ENCODE peak calls at places on chromosomes 4 and X, in eight cellular contexts. One of them, this sample, is unnamed. For H3K4me1, the result is how much of the 10 kb centered on the place peaks cover.

GRCh38 chr4:159003420-159004253 is 99.2 kb upstream of the RAPGEF2 start:
- DNase-seq in CD8-positive, alpha-beta memory T cell: no peak
- DNase-seq in adipocyte: no peak
- DNase-seq in A549: no peak
- DNase-seq in body of pancreas: no peak
- DNase-seq in IMR-90: peak
- DNase-seq in aorta: no peak
- DNase-seq in hepatocyte: no peak
- DNase-seq in this sample: no peak

GRCh38 chr4:139625487-139625886 is 40.1 kb upstream of the MGST2 start:
- DNase-seq in body of pancreas: peak
- DNase-seq in aorta: no peak
- DNase-seq in adipocyte: no peak
- DNase-seq in CD8-positive, alpha-beta memory T cell: no peak
- DNase-seq in IMR-90: no peak
- DNase-seq in hepatocyte: no peak
- DNase-seq in A549: no peak
- DNase-seq in this sample: no peak

GRCh38 chrX:70331161-70331560 is 41.3 kb downstream of the KIF4A start:
- DNase-seq in IMR-90: peak
- DNase-seq in A549: no peak
- DNase-seq in hepatocyte: no peak
- DNase-seq in adipocyte: no peak
- DNase-seq in body of pancreas: no peak
- DNase-seq in CD8-positive, alpha-beta memory T cell: no peak
- DNase-seq in aorta: no peak
- DNase-seq in this sample: no peak

GRCh38 chrX:103215768-103216085 is 819 bp downstream of the BEX4 start:
- DNase-seq in IMR-90: no peak
- DNase-seq in adipocyte: peak
- DNase-seq in body of pancreas: no peak
- DNase-seq in CD8-positive, alpha-beta memory T cell: no peak
- DNase-seq in hepatocyte: no peak
- DNase-seq in aorta: no peak
- DNase-seq in A549: no peak
- DNase-seq in this sample: no peak

GRCh38 chr4:4594531-4594930 is 52.7 kb upstream of the STX18 start:
- DNase-seq in hepatocyte: no peak
- DNase-seq in body of pancreas: no peak
- DNase-seq in aorta: no peak
- DNase-seq in A549: no peak
- DNase-seq in adipocyte: no peak
- DNase-seq in IMR-90: no peak
- DNase-seq in CD8-positive, alpha-beta memory T cell: no peak
- DNase-seq in this sample: no peak

GRCh38 chrX:1212532-1212931 is at the start of gene CRLF2:
- DNase-seq in hepatocyte: no peak
- DNase-seq in aorta: peak
- DNase-seq in CD8-positive, alpha-beta memory T cell: no peak
- DNase-seq in IMR-90: no peak
- DNase-seq in body of pancreas: no peak
- DNase-seq in adipocyte: peak
- DNase-seq in A549: peak
- DNase-seq in this sample: no peak

GRCh38 chr4:55445921-55446577 is 50.3 kb downstream of the TMEM165 start:
- DNase-seq in aorta: no peak
- DNase-seq in IMR-90: peak
- DNase-seq in body of pancreas: no peak
- DNase-seq in CD8-positive, alpha-beta memory T cell: no peak
- DNase-seq in hepatocyte: no peak
- DNase-seq in A549: no peak
- DNase-seq in adipocyte: no peak
- DNase-seq in this sample: no peak

GRCh38 chrX:25049347-25049746 is 33.6 kb upstream of the ARX start:
- DNase-seq in IMR-90: no peak
- DNase-seq in CD8-positive, alpha-beta memory T cell: no peak
- DNase-seq in aorta: no peak
- DNase-seq in A549: peak
- DNase-seq in hepatocyte: peak
- DNase-seq in adipocyte: no peak
- DNase-seq in body of pancreas: no peak
- DNase-seq in this sample: no peak

GRCh38 chr4:82044141-82044993 is 329.4 kb downstream of the HNRNPD start:
- DNase-seq in IMR-90: peak
- DNase-seq in aorta: peak
- DNase-seq in body of pancreas: peak
- DNase-seq in adipocyte: peak
- DNase-seq in hepatocyte: peak
- DNase-seq in A549: peak
- DNase-seq in CD8-positive, alpha-beta memory T cell: no peak
- DNase-seq in this sample: no peak

GRCh38 chrX:83469551-83469950 is 38.5 kb upstream of the POU3F4 start:
- DNase-seq in adipocyte: peak
- DNase-seq in aorta: no peak
- DNase-seq in IMR-90: peak
- DNase-seq in hepatocyte: peak
- DNase-seq in A549: peak
- DNase-seq in CD8-positive, alpha-beta memory T cell: no peak
- DNase-seq in body of pancreas: no peak
- DNase-seq in this sample: no peak

GRCh38 chr4:174764105-174764729 is 64.8 kb downstream of the GLRA3 start:
- DNase-seq in hepatocyte: peak
- DNase-seq in A549: peak
- DNase-seq in IMR-90: peak
- DNase-seq in CD8-positive, alpha-beta memory T cell: no peak
- DNase-seq in body of pancreas: no peak
- DNase-seq in aorta: no peak
- DNase-seq in adipocyte: peak
- DNase-seq in this sample: no peak

GRCh38 chr4:77074961-77075855 is 581 bp downstream of the CCNI start:
- DNase-seq in IMR-90: peak
- DNase-seq in adipocyte: peak
- DNase-seq in CD8-positive, alpha-beta memory T cell: peak
- DNase-seq in aorta: peak
- DNase-seq in A549: peak
- DNase-seq in body of pancreas: peak
- DNase-seq in hepatocyte: peak
- DNase-seq in this sample: peak

GRCh38 chr4:73208376-73208775 is 50.2 kb downstream of the ANKRD17 start:
- DNase-seq in aorta: no peak
- DNase-seq in hepatocyte: no peak
- DNase-seq in body of pancreas: no peak
- DNase-seq in A549: no peak
- DNase-seq in IMR-90: peak
- DNase-seq in CD8-positive, alpha-beta memory T cell: no peak
- DNase-seq in adipocyte: peak
- DNase-seq in this sample: no peak

GRCh38 chr4:89685690-89686089 is 151.3 kb downstream of the SNCA start:
- DNase-seq in adipocyte: no peak
- DNase-seq in A549: no peak
- DNase-seq in CD8-positive, alpha-beta memory T cell: no peak
- DNase-seq in aorta: no peak
- DNase-seq in IMR-90: no peak
- DNase-seq in hepatocyte: no peak
- DNase-seq in body of pancreas: no peak
- DNase-seq in this sample: no peak

GRCh38 chrX:66200855-66201795 is 37.1 kb downstream of the HEPH start:
- DNase-seq in IMR-90: peak
- DNase-seq in aorta: no peak
- DNase-seq in body of pancreas: no peak
- DNase-seq in hepatocyte: peak
- DNase-seq in A549: peak
- DNase-seq in adipocyte: peak
- DNase-seq in CD8-positive, alpha-beta memory T cell: no peak
- DNase-seq in this sample: no peak

GRCh38 chrX:13082286-13083065 is 38.1 kb upstream of the FAM9C start:
- DNase-seq in A549: no peak
- DNase-seq in CD8-positive, alpha-beta memory T cell: no peak
- DNase-seq in body of pancreas: no peak
- DNase-seq in IMR-90: no peak
- DNase-seq in aorta: no peak
- DNase-seq in adipocyte: no peak
- DNase-seq in hepatocyte: no peak
- DNase-seq in this sample: no peak

GRCh38 chrX:13086076-13086475 is 41.7 kb upstream of the FAM9C start:
- DNase-seq in CD8-positive, alpha-beta memory T cell: no peak
- DNase-seq in hepatocyte: no peak
- DNase-seq in adipocyte: no peak
- DNase-seq in body of pancreas: no peak
- DNase-seq in IMR-90: no peak
- DNase-seq in A549: no peak
- DNase-seq in aorta: no peak
- DNase-seq in this sample: no peak

GRCh38 chrX:13085533-13085932 is 41.1 kb upstream of the FAM9C start:
- DNase-seq in adipocyte: no peak
- DNase-seq in aorta: no peak
- DNase-seq in IMR-90: no peak
- DNase-seq in A549: no peak
- DNase-seq in body of pancreas: no peak
- DNase-seq in CD8-positive, alpha-beta memory T cell: peak
- DNase-seq in hepatocyte: no peak
- DNase-seq in this sample: peak

GRCh38 chrX:13087322-13088154 is 43.1 kb upstream of the FAM9C start:
- DNase-seq in hepatocyte: no peak
- DNase-seq in CD8-positive, alpha-beta memory T cell: peak
- DNase-seq in aorta: no peak
- DNase-seq in body of pancreas: no peak
- DNase-seq in A549: peak
- DNase-seq in adipocyte: no peak
- DNase-seq in IMR-90: peak
- DNase-seq in this sample: peak

DNA sequence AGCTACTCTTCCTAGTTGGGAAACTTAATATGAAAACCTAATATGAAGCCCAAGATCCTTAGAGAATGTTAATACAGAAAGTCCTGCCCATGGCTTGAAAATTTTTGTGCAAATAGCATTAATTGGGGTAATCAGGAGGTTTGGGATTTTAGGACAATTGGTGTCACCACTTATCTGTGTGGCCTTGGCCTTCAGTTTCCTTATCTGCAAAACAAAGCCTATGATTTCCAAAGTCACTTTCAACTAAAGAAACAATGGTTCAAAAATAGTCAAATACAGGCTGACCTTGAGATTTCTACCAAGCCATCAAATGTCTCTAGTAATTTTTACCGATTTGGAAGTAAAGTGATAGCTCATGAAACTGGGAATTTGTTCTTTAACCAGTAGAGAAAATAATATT is 40.2 kb upstream of the FAM9C start:
- DNase-seq in hepatocyte: no peak
- DNase-seq in CD8-positive, alpha-beta memory T cell: no peak
- DNase-seq in body of pancreas: no peak
- DNase-seq in A549: no peak
- DNase-seq in aorta: no peak
- DNase-seq in IMR-90: no peak
- DNase-seq in adipocyte: no peak
- DNase-seq in this sample: no peak
- H3K4me1 ChIP-seq in hepatocyte: under half
- H3K4me1 ChIP-seq in CD8-positive, alpha-beta memory T cell: half or more
- H3K4me1 ChIP-seq in body of pancreas: under half
- H3K4me1 ChIP-seq in A549: under half
- H3K4me1 ChIP-seq in aorta: under half
- H3K4me1 ChIP-seq in IMR-90: under half
- H3K4me1 ChIP-seq in adipocyte: under half
- H3K4me1 ChIP-seq in this sample: half or more

DNA sequence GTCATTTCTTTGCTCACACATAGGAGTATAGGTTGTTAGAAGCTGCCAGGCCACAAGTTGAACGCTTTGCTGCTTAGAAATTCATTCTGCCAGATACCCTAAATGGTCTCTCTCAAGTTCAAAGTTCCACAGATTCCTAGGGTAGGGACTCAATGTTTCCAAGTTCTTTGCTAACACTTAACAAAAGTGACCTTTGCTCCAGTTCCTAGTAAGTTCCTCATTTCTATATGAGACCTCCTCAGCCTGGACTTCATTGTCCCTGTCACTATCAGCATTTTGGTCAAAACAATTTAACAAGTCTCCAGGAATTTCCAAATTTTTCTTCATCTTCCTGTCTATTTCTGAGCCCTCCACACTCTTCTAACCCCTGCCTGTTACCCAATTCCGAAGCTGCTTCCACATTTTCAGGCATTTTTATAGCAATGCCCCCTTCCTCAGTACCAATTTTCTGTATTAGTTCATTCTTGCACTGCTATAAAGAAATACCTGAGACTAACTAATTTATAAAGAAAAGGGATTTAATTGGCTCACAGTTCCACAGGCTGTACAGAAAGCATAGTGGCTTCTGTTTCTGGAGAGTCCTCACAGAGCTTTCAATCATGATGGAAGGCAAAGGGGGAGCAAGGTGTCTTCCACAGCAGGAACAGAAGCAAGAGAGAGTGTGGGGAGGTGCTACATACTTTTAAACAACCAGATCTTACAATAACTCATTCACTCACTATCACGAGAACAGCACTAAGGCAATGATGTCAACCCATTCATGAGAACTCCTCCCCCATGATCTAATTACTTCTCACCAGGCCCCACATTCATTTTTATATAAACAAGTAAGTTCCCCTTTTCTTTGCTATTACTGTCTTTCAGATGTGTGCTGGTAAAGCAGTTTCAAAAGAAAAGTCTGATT is 11.5 kb upstream of the TLR1 start:
- DNase-seq in CD8-positive, alpha-beta memory T cell: no peak
- DNase-seq in A549: no peak
- DNase-seq in hepatocyte: no peak
- DNase-seq in aorta: no peak
- DNase-seq in body of pancreas: no peak
- DNase-seq in adipocyte: no peak
- DNase-seq in IMR-90: peak
- DNase-seq in this sample: no peak
- H3K4me1 ChIP-seq in CD8-positive, alpha-beta memory T cell: under half
- H3K4me1 ChIP-seq in A549: under half
- H3K4me1 ChIP-seq in hepatocyte: under half
- H3K4me1 ChIP-seq in aorta: under half
- H3K4me1 ChIP-seq in body of pancreas: under half
- H3K4me1 ChIP-seq in adipocyte: under half
- H3K4me1 ChIP-seq in IMR-90: under half
- H3K4me1 ChIP-seq in this sample: under half

DNA sequence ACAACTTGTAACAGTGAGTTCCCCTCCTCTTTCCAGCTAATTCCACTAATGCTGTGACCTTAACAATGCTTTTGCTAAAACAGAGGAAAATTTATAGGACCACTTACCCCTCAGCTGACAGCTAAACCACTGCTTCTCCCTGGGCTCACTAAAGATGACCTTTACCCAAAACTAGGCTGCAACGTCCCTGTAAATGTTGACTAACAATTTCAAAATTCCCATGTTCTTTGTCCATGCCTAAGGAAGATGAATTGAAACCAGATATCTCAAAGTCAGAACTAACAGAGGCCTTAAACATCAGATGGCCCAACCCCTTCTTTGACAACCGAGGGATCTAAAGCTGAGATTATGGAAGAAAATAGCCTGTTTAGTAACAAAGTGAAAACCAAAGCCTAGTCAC is 32.5 kb downstream of the AFAP1 start:
- DNase-seq in IMR-90: no peak
- DNase-seq in hepatocyte: no peak
- DNase-seq in adipocyte: peak
- DNase-seq in A549: no peak
- DNase-seq in body of pancreas: no peak
- DNase-seq in CD8-positive, alpha-beta memory T cell: no peak
- DNase-seq in aorta: no peak
- DNase-seq in this sample: no peak
- H3K4me1 ChIP-seq in IMR-90: under half
- H3K4me1 ChIP-seq in hepatocyte: under half
- H3K4me1 ChIP-seq in adipocyte: half or more
- H3K4me1 ChIP-seq in A549: half or more
- H3K4me1 ChIP-seq in body of pancreas: under half
- H3K4me1 ChIP-seq in CD8-positive, alpha-beta memory T cell: under half
- H3K4me1 ChIP-seq in aorta: under half
- H3K4me1 ChIP-seq in this sample: under half

GRCh38 chr4:26995316-26995715 is 134.7 kb downstream of the STIM2 start:
- DNase-seq in aorta: no peak
- DNase-seq in IMR-90: no peak
- DNase-seq in A549: no peak
- DNase-seq in adipocyte: no peak
- DNase-seq in body of pancreas: no peak
- DNase-seq in hepatocyte: no peak
- DNase-seq in CD8-positive, alpha-beta memory T cell: no peak
- DNase-seq in this sample: no peak
- H3K4me1 ChIP-seq in aorta: under half
- H3K4me1 ChIP-seq in IMR-90: under half
- H3K4me1 ChIP-seq in A549: under half
- H3K4me1 ChIP-seq in adipocyte: under half
- H3K4me1 ChIP-seq in body of pancreas: under half
- H3K4me1 ChIP-seq in hepatocyte: under half
- H3K4me1 ChIP-seq in CD8-positive, alpha-beta memory T cell: under half
- H3K4me1 ChIP-seq in this sample: under half

This sample was measured in CD8-positive, alpha-beta T cell.